ENCODE peak calls at places on chromosomes 13 and 19, in six cellular contexts. K, N, Y, P, M and G are unnamed samples.

GRCh38 chr13:31426395-31426794 is 226.6 kb downstream of the B3GLCT start:
- DNase-seq in K (no peak), N (no peak), Y (no peak), P (no peak), M (no peak), G (no peak)

GRCh38 chr13:45315520-45316167 is 25.3 kb downstream of the TPT1 start:
- DNase-seq in K (peak), N (no peak), Y (no peak), P (no peak), M (no peak), G (no peak)

GRCh38 chr19:51750381-51751124 is 1.1 kb downstream of the FPR1 start:
- DNase-seq in K (no peak), N (no peak), Y (no peak), P (no peak), M (no peak), G (no peak)

GRCh38 chr13:49292742-49293498 is 45.2 kb downstream of the CDADC1 start:
- DNase-seq in K (peak), N (no peak), Y (peak), P (no peak), M (no peak), G (no peak)

GRCh38 chr19:4012092-4012974 is 4.8 kb downstream of the PIAS4 start:
- DNase-seq in K (no peak), N (no peak), Y (no peak), P (no peak), M (no peak), G (no peak)

GRCh38 chr19:7393459-7393858 is 44.7 kb downstream of the ARHGEF18 start:
- DNase-seq in K (no peak), N (no peak), Y (no peak), P (no peak), M (no peak), G (no peak)

GRCh38 chr19:9309974-9310446 is 372 bp upstream of the ZNF699 start:
- DNase-seq in K (peak), N (peak), Y (peak), P (peak), M (peak), G (no peak)

GRCh38 chr19:958967-959685 is 25.0 kb upstream of the WDR18 start:
- DNase-seq in K (no peak), N (peak), Y (peak), P (peak), M (no peak), G (no peak)

GRCh38 chr13:41049480-41049879 is 11.8 kb upstream of the WBP4 start:
- DNase-seq in K (no peak), N (no peak), Y (peak), P (no peak), M (no peak), G (no peak)

GRCh38 chr19:1283207-1283916 is 2.3 kb upstream of the EFNA2 start:
- DNase-seq in K (no peak), N (no peak), Y (no peak), P (no peak), M (no peak), G (no peak)

GRCh38 chr13:41467546-41467945 is 10.2 kb downstream of the RGCC start:
- DNase-seq in K (no peak), N (no peak), Y (no peak), P (no peak), M (no peak), G (no peak)

GRCh38 chr19:907183-907853 is 5.7 kb downstream of the R3HDM4 start:
- DNase-seq in K (no peak), N (no peak), Y (no peak), P (no peak), M (no peak), G (no peak)

GRCh38 chr19:49441210-49441959 is at the start of gene SLC17A7:
- DNase-seq in K (peak), N (peak), Y (no peak), P (no peak), M (no peak), G (no peak)

GRCh38 chr19:29805026-29805925 is 6.5 kb upstream of the CCNE1 start:
- DNase-seq in K (no peak), N (no peak), Y (no peak), P (no peak), M (no peak), G (no peak)

GRCh38 chr13:48400090-48400694 is 12.7 kb downstream of the LPAR6 start:
- DNase-seq in K (no peak), N (no peak), Y (peak), P (no peak), M (no peak), G (no peak)

GRCh38 chr13:105990256-105990958 is 545.1 kb downstream of the EFNB2 start:
- DNase-seq in K (no peak), N (peak), Y (peak), P (no peak), M (no peak), G (no peak)

GRCh38 chr19:35266904-35267817 is 1.6 kb upstream of the USF2 start:
- DNase-seq in K (peak), N (no peak), Y (no peak), P (no peak), M (no peak), G (peak)

GRCh38 chr19:530133-531008 is 1.2 kb upstream of the CDC34 start:
- DNase-seq in K (no peak), N (no peak), Y (no peak), P (no peak), M (no peak), G (no peak)

GRCh38 chr13:50867641-50867952 is 24.1 kb upstream of the DLEU7 start:
- DNase-seq in K (no peak), N (no peak), Y (no peak), P (no peak), M (no peak), G (no peak)

GRCh38 chr13:21171420-21171819 is 4.9 kb downstream of the SKA3 start:
- DNase-seq in K (no peak), N (no peak), Y (no peak), P (no peak), M (no peak), G (no peak)

GRCh38 chr13:73989244-73989843 is 144.9 kb downstream of the KLF12 start:
- DNase-seq in K (no peak), N (no peak), Y (no peak), P (no peak), M (no peak), G (no peak)

GRCh38 chr19:31875550-31875949 is 469.9 kb upstream of the ZNF507 start:
- DNase-seq in K (no peak), N (no peak), Y (no peak), P (no peak), M (no peak), G (no peak)

GRCh38 chr13:49409008-49409407 is 34.9 kb downstream of the CAB39L start:
- DNase-seq in K (no peak), N (no peak), Y (no peak), P (no peak), M (no peak), G (no peak)

GRCh38 chr19:38769635-38770211 is 3.6 kb downstream of the LGALS7 start:
- DNase-seq in K (peak), N (peak), Y (peak), P (no peak), M (peak), G (peak)

GRCh38 chr13:46288570-46289259 is 77.0 kb downstream of the LRRC63 start:
- DNase-seq in K (no peak), N (peak), Y (peak), P (peak), M (no peak), G (no peak)

GRCh38 chr13:37413161-37413560 is 185.4 kb downstream of the POSTN start:
- DNase-seq in K (no peak), N (no peak), Y (no peak), P (no peak), M (no peak), G (no peak)

GRCh38 chr13:43865892-43866291 is 13.6 kb downstream of the CCDC122 start:
- DNase-seq in K (no peak), N (no peak), Y (peak), P (peak), M (no peak), G (no peak)

GRCh38 chr13:110197041-110197440 is 109.9 kb downstream of the COL4A1 start:
- DNase-seq in K (no peak), N (no peak), Y (peak), P (no peak), M (no peak), G (no peak)

GRCh38 chr13:75196112-75196855 is 285.7 kb downstream of the TBC1D4 start:
- DNase-seq in K (no peak), N (no peak), Y (peak), P (no peak), M (no peak), G (no peak)

GRCh38 chr19:58261600-58261967 is 17.2 kb upstream of the ZNF8 start:
- DNase-seq in K (no peak), N (no peak), Y (no peak), P (no peak), M (no peak), G (no peak)

GRCh38 chr19:12265921-12266704 is 28.6 kb downstream of the ZNF44 start:
- DNase-seq in K (no peak), N (no peak), Y (no peak), P (no peak), M (no peak), G (no peak)

GRCh38 chr19:45765365-45766292 is 3.4 kb downstream of the SIX5 start:
- DNase-seq in K (peak), N (no peak), Y (no peak), P (no peak), M (no peak), G (no peak)

GRCh38 chr13:84630486-84630885 is 748.2 kb upstream of the SLITRK1 start:
- DNase-seq in K (no peak), N (no peak), Y (no peak), P (no peak), M (no peak), G (no peak)

GRCh38 chr19:44356383-44357111 is at the start of gene ZNF112:
- DNase-seq in K (peak), N (peak), Y (peak), P (peak), M (peak), G (peak)

GRCh38 chr13:51435002-51435578 is 17.7 kb downstream of the INTS6 start:
- DNase-seq in K (no peak), N (no peak), Y (peak), P (no peak), M (no peak), G (no peak)

DNA sequence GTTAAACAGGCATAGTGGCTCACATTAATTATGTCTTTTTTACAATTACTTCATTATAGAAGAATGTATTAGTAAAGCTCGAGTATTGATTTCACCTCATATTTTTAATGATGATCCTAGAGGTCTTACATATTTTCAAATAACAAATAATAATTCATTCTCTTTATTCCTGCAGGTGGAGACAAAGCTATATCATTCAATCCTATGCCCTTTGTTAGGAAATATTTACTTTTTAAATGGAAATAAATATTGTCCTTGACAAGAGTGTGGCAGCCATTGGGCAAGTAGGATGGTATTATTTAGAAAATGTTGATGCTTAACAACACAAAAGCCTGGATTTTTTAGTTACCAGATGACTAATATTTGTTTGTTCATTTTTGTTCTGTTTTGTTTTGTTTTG is 127.6 kb downstream of the COG6 start:
- DNase-seq in K (no peak), N (no peak), Y (peak), P (no peak), M (no peak), G (no peak)
- TF ChIP-seq CTCF in K (no peak), N (peak), Y (peak), P (no peak), M (no peak), G (no peak)

DNA sequence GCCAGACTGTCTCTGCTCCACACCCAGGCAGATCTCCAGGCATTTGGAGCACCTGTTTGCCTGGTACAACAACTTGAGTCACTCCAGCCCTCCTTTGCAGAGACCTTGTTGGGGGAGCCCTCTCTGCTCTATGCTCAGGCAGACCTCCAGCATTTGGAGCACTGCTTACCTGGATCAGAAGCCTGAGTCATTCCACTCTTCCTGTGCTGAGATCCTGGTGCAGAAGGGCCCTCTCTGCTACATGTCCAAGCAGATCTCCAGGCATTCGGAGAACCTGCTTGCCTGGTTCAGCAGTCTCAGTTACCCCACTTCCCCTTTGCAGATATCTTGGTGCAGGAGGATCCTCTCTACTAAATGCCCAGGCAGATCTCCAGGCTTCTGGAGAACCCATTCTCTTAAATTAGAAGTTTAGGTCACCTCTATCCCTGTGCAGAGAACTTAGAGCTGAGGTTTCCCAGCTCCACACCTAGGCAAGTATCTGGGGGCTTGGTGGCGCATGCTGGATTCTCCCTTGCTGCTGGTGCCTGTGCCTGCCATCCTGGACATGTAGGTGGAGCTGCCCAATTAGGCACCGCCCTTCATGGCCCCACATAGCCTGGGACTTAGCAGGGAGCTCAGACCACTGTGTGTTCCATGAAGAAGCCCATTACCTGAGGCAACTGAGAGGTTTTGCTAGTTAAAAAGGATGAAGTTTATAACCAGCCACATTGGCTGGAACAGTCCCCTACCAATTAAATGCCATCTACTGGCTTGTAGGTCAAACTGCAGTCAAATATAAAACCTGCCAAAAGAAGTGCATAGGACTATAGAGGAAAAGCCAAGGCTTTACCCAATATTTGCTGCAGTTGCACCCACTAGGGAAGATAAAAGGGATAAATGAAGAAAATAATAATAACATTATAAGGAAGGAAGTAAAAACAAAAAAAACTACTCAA is 97.6 kb upstream of the SLITRK6 start:
- DNase-seq in K (no peak), N (peak), Y (no peak), P (no peak), M (no peak), G (no peak)
- TF ChIP-seq CTCF in K (no peak), N (no peak), Y (no peak), P (peak), M (peak), G (peak)

GRCh38 chr13:99276706-99277105 is 18.5 kb upstream of the GPR18 start:
- DNase-seq in K (no peak), N (no peak), Y (no peak), P (no peak), M (no peak), G (no peak)
- TF ChIP-seq CTCF in K (no peak), N (no peak), Y (no peak), P (no peak), M (no peak), G (no peak)

GRCh38 chr13:33487575-33488243 is 202.2 kb upstream of the STARD13 start:
- DNase-seq in K (no peak), N (no peak), Y (peak), P (no peak), M (no peak), G (no peak)
- TF ChIP-seq CTCF in K (peak), N (no peak), Y (peak), P (peak), M (no peak), G (no peak)

GRCh38 chr19:50632151-50632835 is 7.4 kb downstream of the SYT3 start:
- DNase-seq in K (no peak), N (no peak), Y (no peak), P (no peak), M (no peak), G (no peak)
- TF ChIP-seq CTCF in K (no peak), N (no peak), Y (no peak), P (no peak), M (no peak), G (no peak)

GRCh38 chr13:100540621-100541020 is 48.0 kb downstream of the GGACT start:
- DNase-seq in K (no peak), N (no peak), Y (no peak), P (no peak), M (no peak), G (no peak)

GRCh38 chr13:100544866-100545683 is 43.5 kb downstream of the GGACT start:
- DNase-seq in K (peak), N (no peak), Y (no peak), P (no peak), M (no peak), G (no peak)

GRCh38 chr13:100543872-100544602 is 44.6 kb downstream of the GGACT start:
- DNase-seq in K (no peak), N (no peak), Y (no peak), P (peak), M (no peak), G (no peak)

GRCh38 chr13:100541882-100542545 is 46.6 kb downstream of the GGACT start:
- DNase-seq in K (no peak), N (peak), Y (no peak), P (no peak), M (no peak), G (no peak)

GRCh38 chr13:100542546-100543156 is 45.9 kb downstream of the GGACT start:
- DNase-seq in K (no peak), N (peak), Y (peak), P (no peak), M (no peak), G (no peak)
- TF ChIP-seq CTCF in K (no peak), N (peak), Y (peak), P (peak), M (peak), G (peak)

DNA sequence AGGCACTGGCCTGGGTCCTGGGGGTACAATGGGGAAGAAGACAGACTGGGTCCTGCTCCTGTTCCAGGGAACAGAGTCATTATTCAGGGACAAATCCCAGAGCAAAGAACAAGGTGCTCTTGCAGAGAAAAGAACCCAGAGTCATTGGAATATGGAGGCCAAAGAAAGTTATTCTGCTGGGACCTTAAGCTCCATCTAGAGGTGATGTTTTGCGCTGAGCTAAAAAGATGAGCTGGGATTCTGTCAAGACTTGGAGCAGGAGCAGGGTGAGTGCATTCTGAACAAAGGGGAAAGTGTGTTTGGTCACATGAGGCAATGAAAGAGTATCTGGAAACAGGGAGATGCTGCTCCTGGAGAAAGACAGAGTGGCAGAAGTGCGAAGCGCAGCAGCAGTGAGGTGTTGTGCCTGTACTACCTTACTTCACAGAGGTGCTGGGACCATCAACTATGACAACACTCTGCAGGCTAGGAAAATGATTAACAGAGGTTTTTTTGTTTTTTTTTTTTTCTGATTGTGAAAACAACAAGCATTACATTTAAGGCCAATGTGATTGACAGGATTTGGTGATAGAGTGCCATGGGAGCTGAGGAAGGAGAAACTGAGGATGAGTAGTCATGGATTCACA is 95.3 kb upstream of the TNFSF11 start:
- DNase-seq in K (no peak), N (no peak), Y (peak), P (no peak), M (no peak), G (no peak)
- TF ChIP-seq CTCF in K (no peak), N (no peak), Y (peak), P (peak), M (peak), G (peak)